ENCODE peak calls at places on chromosomes 7 and 10, in six cellular contexts. One of them, this sample, is unnamed.

GRCh38 chr7:125338110-125338509 is 408.5 kb upstream of the POT1 start:
- DNase-seq in NCI-H2171 treated with DMSO at 0.1 percent for 48 hours: no peak
- DNase-seq in effector memory CD8-positive, alpha-beta T cell: no peak
- DNase-seq in tibial artery: no peak
- DNase-seq in SK-N-DZ: no peak
- DNase-seq in SW 1271: no peak
- DNase-seq in this sample: no peak

GRCh38 chr10:46106410-46107255 is 60.6 kb upstream of the MSMB start:
- DNase-seq in tibial artery: peak; percentile 58
- DNase-seq in SK-N-DZ: peak; percentile 60
- DNase-seq in SW 1271: peak; percentile 41
- DNase-seq in NCI-H2171 treated with DMSO at 0.1 percent for 48 hours: peak; percentile 55
- DNase-seq in effector memory CD8-positive, alpha-beta T cell: no peak
- DNase-seq in this sample: peak; percentile 27

GRCh38 chr7:46178685-46179084 is 257.6 kb upstream of the IGFBP3 start:
- DNase-seq in effector memory CD8-positive, alpha-beta T cell: no peak
- DNase-seq in SK-N-DZ: no peak
- DNase-seq in NCI-H2171 treated with DMSO at 0.1 percent for 48 hours: no peak
- DNase-seq in tibial artery: no peak
- DNase-seq in SW 1271: no peak
- DNase-seq in this sample: no peak

GRCh38 chr10:121096617-121097431 is 245.7 kb downstream of the WDR11 start:
- DNase-seq in NCI-H2171 treated with DMSO at 0.1 percent for 48 hours: no peak
- DNase-seq in SW 1271: no peak
- DNase-seq in SK-N-DZ: no peak
- DNase-seq in tibial artery: peak; percentile 51
- DNase-seq in effector memory CD8-positive, alpha-beta T cell: no peak
- DNase-seq in this sample: no peak

GRCh38 chr10:131915990-131916766 is 15.4 kb downstream of the PPP2R2D start:
- DNase-seq in NCI-H2171 treated with DMSO at 0.1 percent for 48 hours: no peak
- DNase-seq in tibial artery: no peak
- DNase-seq in effector memory CD8-positive, alpha-beta T cell: no peak
- DNase-seq in SW 1271: no peak
- DNase-seq in SK-N-DZ: no peak
- DNase-seq in this sample: no peak

GRCh38 chr7:107946451-107946850 is 55.5 kb downstream of the DLD start:
- DNase-seq in SW 1271: no peak
- DNase-seq in SK-N-DZ: no peak
- DNase-seq in tibial artery: no peak
- DNase-seq in NCI-H2171 treated with DMSO at 0.1 percent for 48 hours: no peak
- DNase-seq in effector memory CD8-positive, alpha-beta T cell: no peak
- DNase-seq in this sample: no peak

GRCh38 chr7:132034748-132035416 is 478.5 kb upstream of the PODXL start:
- DNase-seq in SW 1271: no peak
- DNase-seq in tibial artery: no peak
- DNase-seq in NCI-H2171 treated with DMSO at 0.1 percent for 48 hours: no peak
- DNase-seq in effector memory CD8-positive, alpha-beta T cell: no peak
- DNase-seq in SK-N-DZ: peak; percentile 84
- DNase-seq in this sample: no peak

GRCh38 chr10:102540023-102540422 is 36.3 kb downstream of the SUFU start:
- DNase-seq in SK-N-DZ: no peak
- DNase-seq in effector memory CD8-positive, alpha-beta T cell: no peak
- DNase-seq in NCI-H2171 treated with DMSO at 0.1 percent for 48 hours: no peak
- DNase-seq in SW 1271: peak; percentile 24
- DNase-seq in tibial artery: no peak
- DNase-seq in this sample: no peak

GRCh38 chr10:9877978-9878377 is 1139.7 kb upstream of the CELF2 start:
- DNase-seq in SW 1271: no peak
- DNase-seq in SK-N-DZ: no peak
- DNase-seq in tibial artery: no peak
- DNase-seq in effector memory CD8-positive, alpha-beta T cell: no peak
- DNase-seq in NCI-H2171 treated with DMSO at 0.1 percent for 48 hours: no peak
- DNase-seq in this sample: no peak

GRCh38 chr7:103912906-103913610 is 76.4 kb downstream of the RELN start:
- DNase-seq in NCI-H2171 treated with DMSO at 0.1 percent for 48 hours: no peak
- DNase-seq in effector memory CD8-positive, alpha-beta T cell: no peak
- DNase-seq in tibial artery: no peak
- DNase-seq in SK-N-DZ: no peak
- DNase-seq in SW 1271: no peak
- DNase-seq in this sample: no peak

GRCh38 chr7:54839538-54840213 is 80.7 kb upstream of the SEC61G start:
- DNase-seq in tibial artery: peak; percentile 73
- DNase-seq in effector memory CD8-positive, alpha-beta T cell: no peak
- DNase-seq in NCI-H2171 treated with DMSO at 0.1 percent for 48 hours: no peak
- DNase-seq in SW 1271: peak; percentile 56
- DNase-seq in SK-N-DZ: peak; percentile 75
- DNase-seq in this sample: no peak

GRCh38 chr7:155371884-155372781 is 74.5 kb downstream of the INSIG1 start:
- DNase-seq in SW 1271: no peak
- DNase-seq in effector memory CD8-positive, alpha-beta T cell: no peak
- DNase-seq in SK-N-DZ: no peak
- DNase-seq in NCI-H2171 treated with DMSO at 0.1 percent for 48 hours: no peak
- DNase-seq in tibial artery: no peak
- DNase-seq in this sample: no peak

GRCh38 chr7:584122-584465 is 64.4 kb upstream of the PDGFA start:
- DNase-seq in SK-N-DZ: no peak
- DNase-seq in SW 1271: no peak
- DNase-seq in effector memory CD8-positive, alpha-beta T cell: peak; percentile 85
- DNase-seq in tibial artery: no peak
- DNase-seq in NCI-H2171 treated with DMSO at 0.1 percent for 48 hours: no peak
- DNase-seq in this sample: no peak

GRCh38 chr10:128026620-128027281 is 99.5 kb downstream of the MKI67 start:
- DNase-seq in NCI-H2171 treated with DMSO at 0.1 percent for 48 hours: no peak
- DNase-seq in SK-N-DZ: no peak
- DNase-seq in SW 1271: no peak
- DNase-seq in tibial artery: no peak
- DNase-seq in effector memory CD8-positive, alpha-beta T cell: no peak
- DNase-seq in this sample: no peak

GRCh38 chr10:128095023-128095752 is 31.0 kb downstream of the MKI67 start:
- DNase-seq in tibial artery: no peak
- DNase-seq in effector memory CD8-positive, alpha-beta T cell: peak; percentile 32
- DNase-seq in NCI-H2171 treated with DMSO at 0.1 percent for 48 hours: peak; percentile 25
- DNase-seq in SK-N-DZ: no peak
- DNase-seq in SW 1271: no peak
- DNase-seq in this sample: no peak

GRCh38 chr10:116385994-116386809 is 41.4 kb upstream of the PNLIPRP3 start:
- DNase-seq in tibial artery: no peak
- DNase-seq in SK-N-DZ: peak; percentile 57
- DNase-seq in NCI-H2171 treated with DMSO at 0.1 percent for 48 hours: peak; percentile 30
- DNase-seq in effector memory CD8-positive, alpha-beta T cell: no peak
- DNase-seq in SW 1271: no peak
- DNase-seq in this sample: no peak

GRCh38 chr10:71963756-71964668 is at the start of gene CHST3:
- DNase-seq in SK-N-DZ: no peak
- DNase-seq in NCI-H2171 treated with DMSO at 0.1 percent for 48 hours: no peak
- DNase-seq in tibial artery: peak; percentile 56
- DNase-seq in effector memory CD8-positive, alpha-beta T cell: no peak
- DNase-seq in SW 1271: no peak
- DNase-seq in this sample: peak; percentile 77

GRCh38 chr10:6875229-6875544 is 295.1 kb upstream of the PRKCQ start:
- DNase-seq in effector memory CD8-positive, alpha-beta T cell: no peak
- DNase-seq in SW 1271: no peak
- DNase-seq in NCI-H2171 treated with DMSO at 0.1 percent for 48 hours: no peak
- DNase-seq in tibial artery: no peak
- DNase-seq in SK-N-DZ: no peak
- DNase-seq in this sample: no peak

GRCh38 chr10:81179805-81180452 is 642.2 kb downstream of the SH2D4B start:
- DNase-seq in NCI-H2171 treated with DMSO at 0.1 percent for 48 hours: peak; percentile 3
- DNase-seq in SW 1271: no peak
- DNase-seq in SK-N-DZ: no peak
- DNase-seq in tibial artery: no peak
- DNase-seq in effector memory CD8-positive, alpha-beta T cell: no peak
- DNase-seq in this sample: no peak

GRCh38 chr7:132933076-132933466 is 148.8 kb downstream of the CHCHD3 start:
- DNase-seq in effector memory CD8-positive, alpha-beta T cell: no peak
- DNase-seq in SK-N-DZ: no peak
- DNase-seq in tibial artery: no peak
- DNase-seq in SW 1271: no peak
- DNase-seq in NCI-H2171 treated with DMSO at 0.1 percent for 48 hours: no peak
- DNase-seq in this sample: no peak

GRCh38 chr7:117800841-117801240 is 72.4 kb downstream of the CTTNBP2 start:
- DNase-seq in tibial artery: no peak
- DNase-seq in SW 1271: no peak
- DNase-seq in effector memory CD8-positive, alpha-beta T cell: no peak
- DNase-seq in SK-N-DZ: no peak
- DNase-seq in NCI-H2171 treated with DMSO at 0.1 percent for 48 hours: no peak
- DNase-seq in this sample: no peak

GRCh38 chr10:62588116-62588515 is 213.9 kb downstream of the ZNF365 start:
- DNase-seq in SK-N-DZ: no peak
- DNase-seq in SW 1271: no peak
- DNase-seq in tibial artery: no peak
- DNase-seq in effector memory CD8-positive, alpha-beta T cell: no peak
- DNase-seq in NCI-H2171 treated with DMSO at 0.1 percent for 48 hours: no peak
- DNase-seq in this sample: no peak

GRCh38 chr7:155466142-155466813 is 8.3 kb downstream of the EN2 start:
- DNase-seq in effector memory CD8-positive, alpha-beta T cell: no peak
- DNase-seq in SW 1271: no peak
- DNase-seq in NCI-H2171 treated with DMSO at 0.1 percent for 48 hours: no peak
- DNase-seq in SK-N-DZ: no peak
- DNase-seq in tibial artery: no peak
- DNase-seq in this sample: no peak

GRCh38 chr7:83178796-83179195 is 16.1 kb upstream of the PCLO start:
- DNase-seq in NCI-H2171 treated with DMSO at 0.1 percent for 48 hours: no peak
- DNase-seq in SK-N-DZ: no peak
- DNase-seq in tibial artery: no peak
- DNase-seq in effector memory CD8-positive, alpha-beta T cell: no peak
- DNase-seq in SW 1271: no peak
- DNase-seq in this sample: no peak

GRCh38 chr10:43409385-43410109 is 561 bp upstream of the HNRNPF start:
- DNase-seq in SK-N-DZ: peak; percentile 67
- DNase-seq in NCI-H2171 treated with DMSO at 0.1 percent for 48 hours: no peak
- DNase-seq in SW 1271: peak; percentile 57
- DNase-seq in tibial artery: no peak
- DNase-seq in effector memory CD8-positive, alpha-beta T cell: peak; percentile 69
- DNase-seq in this sample: no peak

This sample was measured in dorsolateral prefrontal cortex.